ENCODE peak calls at places on chromosome 20, in four cellular contexts. One of them, this sample, is unnamed.

GRCh38 chr20:50099565-50099991 is 13.4 kb downstream of the UBE2V1 start:
- DNase-seq in IMR-90: no peak
- DNase-seq in K562: no peak
- DNase-seq in H1: no peak
- DNase-seq in this sample: no peak

GRCh38 chr20:38063911-38064310 is 30.4 kb downstream of the RPRD1B start:
- DNase-seq in IMR-90: no peak
- DNase-seq in K562: no peak
- DNase-seq in H1: no peak
- DNase-seq in this sample: no peak

GRCh38 chr20:64158346-64159285 is 5.6 kb upstream of the MYT1 start:
- DNase-seq in IMR-90: no peak
- DNase-seq in K562: no peak
- DNase-seq in H1: no peak
- DNase-seq in this sample: no peak

GRCh38 chr20:38953630-38954340 is 8.4 kb upstream of the DHX35 start:
- DNase-seq in K562: no peak
- DNase-seq in H1: no peak
- DNase-seq in IMR-90: no peak
- DNase-seq in this sample: no peak

GRCh38 chr20:4862661-4863060 is 138.6 kb downstream of the SLC23A2 start:
- DNase-seq in H1: no peak
- DNase-seq in K562: no peak
- DNase-seq in IMR-90: no peak
- DNase-seq in this sample: no peak

GRCh38 chr20:59599941-59600340 is 4.4 kb upstream of the PHACTR3 start:
- DNase-seq in IMR-90: no peak
- DNase-seq in K562: no peak
- DNase-seq in H1: no peak
- DNase-seq in this sample: no peak

GRCh38 chr20:53828673-53829085 is 235.0 kb upstream of the ZNF217 start:
- DNase-seq in H1: no peak
- DNase-seq in IMR-90: peak
- DNase-seq in K562: peak
- DNase-seq in this sample: no peak

GRCh38 chr20:38833154-38833856 is 27.8 kb downstream of the PPP1R16B start:
- DNase-seq in IMR-90: no peak
- DNase-seq in H1: no peak
- DNase-seq in K562: no peak
- DNase-seq in this sample: no peak

GRCh38 chr20:16283978-16284377 is 289.3 kb downstream of the KIF16B start:
- DNase-seq in H1: no peak
- DNase-seq in K562: no peak
- DNase-seq in IMR-90: no peak
- DNase-seq in this sample: no peak

GRCh38 chr20:46251211-46251673 is 57.1 kb downstream of the CDH22 start:
- DNase-seq in H1: no peak
- DNase-seq in K562: peak
- DNase-seq in IMR-90: no peak
- DNase-seq in this sample: no peak
- TF ChIP-seq CHD1 in H1: no peak
- TF ChIP-seq CHD1 in K562: no peak
- TF ChIP-seq CHD1 in IMR-90: no peak
- TF ChIP-seq CHD1 in this sample: no peak

GRCh38 chr20:531608-532007 is 12.0 kb downstream of the CSNK2A1 start:
- DNase-seq in K562: no peak
- DNase-seq in H1: no peak
- DNase-seq in IMR-90: no peak
- DNase-seq in this sample: no peak
- TF ChIP-seq CHD1 in K562: no peak
- TF ChIP-seq CHD1 in H1: no peak
- TF ChIP-seq CHD1 in IMR-90: no peak
- TF ChIP-seq CHD1 in this sample: no peak

GRCh38 chr20:43751167-43752050 is 24.6 kb upstream of the GTSF1L start:
- DNase-seq in IMR-90: peak
- DNase-seq in H1: no peak
- DNase-seq in K562: no peak
- DNase-seq in this sample: peak

GRCh38 chr20:43752561-43753301 is 25.9 kb upstream of the GTSF1L start:
- DNase-seq in K562: no peak
- DNase-seq in IMR-90: peak
- DNase-seq in H1: no peak
- DNase-seq in this sample: peak

GRCh38 chr20:43750774-43751166 is 24.0 kb upstream of the GTSF1L start:
- DNase-seq in K562: no peak
- DNase-seq in H1: no peak
- DNase-seq in IMR-90: no peak
- DNase-seq in this sample: no peak

GRCh38 chr20:43749734-43750294 is 23.0 kb upstream of the GTSF1L start:
- DNase-seq in K562: peak
- DNase-seq in H1: peak
- DNase-seq in IMR-90: peak
- DNase-seq in this sample: peak

DNA sequence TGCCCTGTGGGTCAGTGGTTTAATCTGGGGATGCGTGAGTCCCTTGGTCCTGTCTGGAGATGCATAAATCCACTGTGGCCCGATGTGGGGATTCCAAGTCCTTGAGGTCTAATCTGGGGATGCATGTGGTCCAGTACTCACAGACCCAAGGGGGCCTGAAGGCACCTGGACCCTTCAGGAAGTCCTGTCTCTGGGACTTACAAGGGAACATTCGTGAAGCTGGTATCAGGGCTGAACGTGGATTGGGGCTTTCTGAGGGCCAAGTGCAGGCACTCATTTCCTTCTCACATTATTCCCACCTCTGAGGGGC is 25.2 kb upstream of the GTSF1L start:
- DNase-seq in K562: no peak
- DNase-seq in H1: no peak
- DNase-seq in IMR-90: no peak
- DNase-seq in this sample: no peak
- TF ChIP-seq CHD1 in K562: no peak
- TF ChIP-seq CHD1 in H1: no peak
- TF ChIP-seq CHD1 in IMR-90: no peak
- TF ChIP-seq CHD1 in this sample: no peak

DNA sequence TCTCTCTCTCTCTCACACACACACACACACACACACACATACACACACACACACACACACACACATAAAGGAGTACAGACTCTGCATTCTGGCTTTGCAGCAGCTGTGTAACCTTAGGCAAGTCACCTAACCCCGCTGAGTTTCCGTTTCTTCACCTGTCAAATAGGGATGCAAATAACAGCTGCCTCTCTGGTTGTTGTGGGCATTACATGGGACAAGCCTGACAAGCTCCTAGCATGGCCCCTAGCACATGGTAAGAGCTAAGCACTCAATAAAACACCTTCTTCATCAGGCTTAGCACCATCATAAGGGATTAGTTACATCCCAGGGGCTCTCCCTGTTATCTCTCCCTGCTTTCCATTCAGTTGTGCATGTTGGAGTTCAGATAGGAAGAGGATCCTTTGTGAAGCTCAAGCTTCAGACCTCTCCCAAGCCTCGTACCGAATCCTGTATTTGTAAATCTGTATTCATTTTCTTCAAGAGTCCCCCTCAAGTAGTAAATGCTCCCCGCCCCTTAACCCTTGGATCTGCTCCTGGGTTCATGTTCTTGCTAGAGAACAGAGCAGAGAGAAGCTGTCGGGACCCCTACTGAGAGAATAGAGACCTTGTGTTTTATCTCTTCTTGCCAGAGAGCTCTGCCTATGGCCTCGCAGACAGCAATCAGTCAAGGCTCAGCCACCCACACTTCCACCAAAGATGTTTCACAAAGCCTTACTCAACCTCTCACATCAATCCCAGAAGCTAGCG is 2.2 kb downstream of the SLC13A3 start:
- DNase-seq in K562: peak
- DNase-seq in H1: no peak
- DNase-seq in IMR-90: no peak
- DNase-seq in this sample: no peak
- TF ChIP-seq CHD1 in K562: no peak
- TF ChIP-seq CHD1 in H1: no peak
- TF ChIP-seq CHD1 in IMR-90: no peak
- TF ChIP-seq CHD1 in this sample: no peak

GRCh38 chr20:52382931-52383330 is 191.4 kb upstream of the ZFP64 start:
- DNase-seq in K562: no peak
- DNase-seq in H1: no peak
- DNase-seq in IMR-90: no peak
- DNase-seq in this sample: no peak
- TF ChIP-seq CHD1 in K562: no peak
- TF ChIP-seq CHD1 in H1: no peak
- TF ChIP-seq CHD1 in IMR-90: no peak
- TF ChIP-seq CHD1 in this sample: no peak

GRCh38 chr20:51510169-51510568 is 32.4 kb downstream of the NFATC2 start:
- DNase-seq in K562: no peak
- DNase-seq in IMR-90: no peak
- DNase-seq in H1: no peak
- DNase-seq in this sample: no peak
- TF ChIP-seq CHD1 in K562: no peak
- TF ChIP-seq CHD1 in IMR-90: no peak
- TF ChIP-seq CHD1 in H1: no peak
- TF ChIP-seq CHD1 in this sample: no peak

GRCh38 chr20:56994006-56994405 is 272.4 kb downstream of the BMP7 start:
- DNase-seq in K562: no peak
- DNase-seq in H1: no peak
- DNase-seq in IMR-90: no peak
- DNase-seq in this sample: no peak
- TF ChIP-seq CHD1 in K562: no peak
- TF ChIP-seq CHD1 in H1: no peak
- TF ChIP-seq CHD1 in IMR-90: no peak
- TF ChIP-seq CHD1 in this sample: no peak

GRCh38 chr20:32333181-32333987 is 24.7 kb upstream of the ASXL1 start:
- DNase-seq in IMR-90: no peak
- DNase-seq in H1: no peak
- DNase-seq in K562: no peak
- DNase-seq in this sample: peak

GRCh38 chr20:32333988-32334885 is 23.9 kb upstream of the ASXL1 start:
- DNase-seq in H1: no peak
- DNase-seq in IMR-90: no peak
- DNase-seq in K562: peak
- DNase-seq in this sample: no peak

GRCh38 chr20:32330555-32330897 is 27.6 kb upstream of the ASXL1 start:
- DNase-seq in IMR-90: no peak
- DNase-seq in H1: no peak
- DNase-seq in K562: no peak
- DNase-seq in this sample: no peak

GRCh38 chr20:32329817-32330554 is 28.1 kb upstream of the ASXL1 start:
- DNase-seq in H1: no peak
- DNase-seq in K562: no peak
- DNase-seq in IMR-90: no peak
- DNase-seq in this sample: no peak

GRCh38 chr20:32332614-32333013 is 25.5 kb upstream of the ASXL1 start:
- DNase-seq in K562: no peak
- DNase-seq in H1: no peak
- DNase-seq in IMR-90: peak
- DNase-seq in this sample: no peak
- TF ChIP-seq CHD1 in K562: no peak
- TF ChIP-seq CHD1 in H1: no peak
- TF ChIP-seq CHD1 in IMR-90: no peak
- TF ChIP-seq CHD1 in this sample: no peak

GRCh38 chr20:61765081-61765870 is 300.4 kb downstream of the TAF4 start:
- DNase-seq in K562: no peak
- DNase-seq in H1: no peak
- DNase-seq in IMR-90: no peak
- DNase-seq in this sample: no peak

GRCh38 chr20:61767776-61768494 is 297.7 kb downstream of the TAF4 start:
- DNase-seq in IMR-90: no peak
- DNase-seq in K562: no peak
- DNase-seq in H1: no peak
- DNase-seq in this sample: no peak

GRCh38 chr20:61765871-61766654 is 299.6 kb downstream of the TAF4 start:
- DNase-seq in H1: no peak
- DNase-seq in K562: peak
- DNase-seq in IMR-90: no peak
- DNase-seq in this sample: no peak

GRCh38 chr20:61768926-61769832 is 296.5 kb downstream of the TAF4 start:
- DNase-seq in H1: no peak
- DNase-seq in K562: no peak
- DNase-seq in IMR-90: no peak
- DNase-seq in this sample: no peak

GRCh38 chr20:61766921-61767610 is 298.6 kb downstream of the TAF4 start:
- DNase-seq in K562: no peak
- DNase-seq in IMR-90: no peak
- DNase-seq in H1: no peak
- DNase-seq in this sample: no peak
- TF ChIP-seq CHD1 in K562: no peak
- TF ChIP-seq CHD1 in IMR-90: no peak
- TF ChIP-seq CHD1 in H1: no peak
- TF ChIP-seq CHD1 in this sample: no peak

DNA sequence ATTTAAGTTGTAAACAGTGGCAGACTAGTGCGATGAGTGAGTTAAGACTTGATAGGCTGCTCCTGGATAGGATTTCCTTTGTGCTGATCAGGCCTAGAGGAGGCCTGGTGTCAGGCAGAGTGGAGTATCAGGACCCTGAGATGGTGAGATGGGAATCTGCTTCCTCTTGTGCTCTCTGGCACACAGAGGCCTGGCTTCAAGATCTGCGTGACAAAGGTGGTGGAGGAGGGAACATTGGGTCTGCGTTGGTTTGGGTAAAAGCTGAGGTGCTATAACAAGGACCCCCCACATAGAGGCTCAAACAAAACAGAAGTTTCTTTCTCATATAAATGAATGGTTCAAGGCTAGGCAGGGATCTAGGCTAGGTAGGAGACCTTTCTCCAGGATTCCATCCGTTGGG is 20.3 kb downstream of the SCAND1 start:
- DNase-seq in K562: no peak
- DNase-seq in H1: peak
- DNase-seq in IMR-90: no peak
- DNase-seq in this sample: no peak
- TF ChIP-seq CHD1 in K562: no peak
- TF ChIP-seq CHD1 in H1: no peak
- TF ChIP-seq CHD1 in IMR-90: no peak
- TF ChIP-seq CHD1 in this sample: no peak